ENCODE peak calls at places on chromosomes 3 and 15, in four cellular contexts. W is SK-N-SH, L is K562, Q is GM12878. Y is an unnamed sample.
A peak's percentile ranks its signal among the peaks of the same experiment; 100 is the strongest.

GRCh38 chr15:48358229-48358641 is 27.0 kb downstream of the DUT start:
- DNase-seq in W (peak; percentile 32), L (peak; percentile 19), Q (no peak), Y (no peak)

GRCh38 chr3:112767177-112767576 is 79.5 kb downstream of the CD200R1L start:
- DNase-seq in L (no peak), W (no peak), Q (peak; percentile 24), Y (no peak)

GRCh38 chr15:37865687-37866086 is 68.8 kb upstream of the TMCO5A start:
- DNase-seq in L (no peak), W (no peak), Q (no peak), Y (no peak)

GRCh38 chr3:13479332-13479581 is 849 bp upstream of the HDAC11 start:
- DNase-seq in W (peak; percentile 59), L (no peak), Q (no peak), Y (no peak)

GRCh38 chr15:80179966-80180365 is 27.2 kb downstream of the FAH start:
- DNase-seq in Q (no peak), L (no peak), W (no peak), Y (no peak)

GRCh38 chr3:34351857-34352545 is 553.6 kb downstream of the PDCD6IP start:
- DNase-seq in Q (no peak), L (no peak), W (no peak), Y (no peak)

GRCh38 chr3:152241142-152242067 is 27.3 kb upstream of the MBNL1 start:
- DNase-seq in W (no peak), L (peak; percentile 65), Q (no peak), Y (no peak)

GRCh38 chr15:62841891-62842559 is 200.5 kb upstream of the TPM1 start:
- DNase-seq in Q (no peak), L (no peak), W (no peak), Y (no peak)

GRCh38 chr3:15051531-15051930 is 13.6 kb downstream of the MRPS25 start:
- DNase-seq in Q (no peak), W (peak; percentile 75), L (peak; percentile 73), Y (peak; percentile 60)

GRCh38 chr15:40873625-40874561 is at the start of gene RHOV:
- DNase-seq in Q (no peak), L (peak; percentile 86), W (peak; percentile 92), Y (peak; percentile 83)

GRCh38 chr3:161406594-161407555 is 35.6 kb upstream of the SPTSSB start:
- DNase-seq in L (no peak), Q (no peak), W (no peak), Y (no peak)

GRCh38 chr15:90583471-90584252 is 53.9 kb downstream of the CRTC3 start:
- DNase-seq in L (no peak), Q (no peak), W (no peak), Y (no peak)

GRCh38 chr3:45055411-45056143 is 29.5 kb downstream of the CLEC3B start:
- DNase-seq in W (peak; percentile 59), Q (no peak), L (peak; percentile 89), Y (peak; percentile 23)

GRCh38 chr3:156488771-156489170 is 66.1 kb downstream of the SSR3 start:
- DNase-seq in L (peak; percentile 44), Q (no peak), W (no peak), Y (no peak)

GRCh38 chr3:58109752-58110151 is 101.0 kb downstream of the DNASE1L3 start:
- DNase-seq in L (no peak), W (no peak), Q (no peak), Y (no peak)

GRCh38 chr3:13167064-13167743 is 94.0 kb upstream of the IQSEC1 start:
- DNase-seq in L (no peak), W (no peak), Q (no peak), Y (no peak)

GRCh38 chr3:128281461-128282367 is 128.4 kb downstream of the EEFSEC start:
- DNase-seq in L (no peak), Q (no peak), W (no peak), Y (no peak)

GRCh38 chr3:44482721-44483120 is 5.3 kb upstream of the ZNF445 start:
- DNase-seq in L (no peak), Q (no peak), W (no peak), Y (no peak)

GRCh38 chr15:80818996-80819395 is 39.8 kb downstream of the CEMIP start:
- DNase-seq in L (no peak), Q (no peak), W (no peak), Y (no peak)

GRCh38 chr15:82855286-82856092 is 46.1 kb downstream of the WHAMM start:
- DNase-seq in Q (no peak), L (no peak), W (no peak), Y (no peak)

GRCh38 chr15:25175033-25175788 is 220.4 kb downstream of the SNRPN start:
- DNase-seq in L (no peak), Q (no peak), W (peak; percentile 2), Y (no peak)

GRCh38 chr15:45642203-45642932 is 7.5 kb downstream of the SQOR start:
- DNase-seq in Q (no peak), L (no peak), W (no peak), Y (no peak)

GRCh38 chr15:50134524-50135024 is 15.5 kb upstream of the ATP8B4 start:
- DNase-seq in Q (no peak), W (no peak), L (peak; percentile 45), Y (peak; percentile 80)

GRCh38 chr3:54755746-54756145 is 172.1 kb downstream of the LRTM1 start:
- DNase-seq in Q (no peak), L (no peak), W (no peak), Y (no peak)

GRCh38 chr3:134199240-134199639 is 51.4 kb downstream of the RYK start:
- DNase-seq in Q (no peak), W (no peak), L (no peak), Y (no peak)
- TF ChIP-seq CHD2 in Q (no peak), W (no peak), L (no peak), Y (no peak)

DNA sequence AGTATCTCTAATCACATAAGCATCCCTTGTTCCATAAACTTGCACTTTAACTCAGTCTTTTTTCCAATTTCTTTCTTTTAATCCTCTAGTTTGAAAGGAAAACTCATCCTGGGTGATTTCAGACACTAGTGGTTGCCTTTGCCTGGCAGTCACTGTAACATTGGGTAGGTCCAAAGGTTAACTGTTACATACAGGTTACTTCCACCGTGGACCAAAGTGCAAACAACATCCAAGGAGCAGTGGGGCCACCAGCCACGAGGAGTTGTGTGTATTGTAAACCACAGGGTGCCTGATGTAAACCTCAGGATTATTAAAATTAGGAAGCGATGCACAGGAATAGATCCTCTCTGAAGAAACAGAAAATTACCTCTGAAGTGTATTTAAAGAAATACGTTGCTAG is 75.0 kb downstream of the HCN4 start:
- DNase-seq in Q (no peak), W (no peak), L (no peak), Y (no peak)
- TF ChIP-seq EP300 in Q (no peak), W (no peak), L (no peak), Y (no peak)

GRCh38 chr3:108055931-108056330 is 34.9 kb downstream of the CD47 start:
- DNase-seq in Q (no peak), W (no peak), L (no peak), Y (no peak)

GRCh38 chr3:108047987-108048386 is 42.8 kb downstream of the CD47 start:
- DNase-seq in W (no peak), L (no peak), Q (no peak), Y (no peak)

GRCh38 chr3:108054935-108055334 is 35.9 kb downstream of the CD47 start:
- DNase-seq in W (no peak), L (no peak), Q (no peak), Y (no peak)

GRCh38 chr3:108051005-108051404 is 39.8 kb downstream of the CD47 start:
- DNase-seq in Q (no peak), L (no peak), W (no peak), Y (peak; percentile 2)

DNA sequence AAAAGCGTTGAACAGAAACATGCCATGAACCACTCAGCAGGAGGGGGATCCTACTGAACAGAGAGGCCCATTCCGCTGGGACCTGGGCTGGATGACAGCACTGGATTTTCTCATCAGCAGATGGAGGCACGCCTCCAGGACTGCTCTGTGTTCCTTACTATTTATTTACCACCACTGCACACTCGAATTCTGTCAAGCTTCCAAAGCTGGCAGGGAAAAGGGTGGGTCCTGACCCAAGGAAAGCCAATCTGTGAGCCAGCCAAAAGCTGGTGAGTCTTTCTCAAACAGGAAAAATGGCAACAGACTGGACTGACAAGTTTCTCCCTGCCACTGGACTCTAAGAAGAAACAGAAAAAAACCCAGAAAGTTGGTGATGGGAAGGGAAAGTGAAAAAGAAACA is 37.8 kb downstream of the CD47 start:
- DNase-seq in Q (no peak), W (no peak), L (no peak), Y (no peak)
- TF ChIP-seq RCOR1 in Q (no peak), W (no peak), L (no peak), Y (no peak)

GRCh38 chr3:16798738-16799137 is 86.0 kb upstream of the PLCL2 start:
- DNase-seq in L (no peak), W (no peak), Q (no peak), Y (no peak)
- TF ChIP-seq CHD2 in L (no peak), W (no peak), Q (no peak), Y (no peak)

GRCh38 chr3:194270627-194271458 is 80.3 kb downstream of the CPN2 start:
- DNase-seq in W (peak; percentile 93), L (no peak), Q (no peak), Y (no peak)
- TF ChIP-seq EP300 in W (no peak), L (no peak), Q (no peak), Y (no peak)

GRCh38 chr3:10528046-10528445 is 22.7 kb upstream of the ATP2B2 start:
- DNase-seq in W (no peak), L (no peak), Q (no peak), Y (no peak)
- TF ChIP-seq RCOR1 in W (no peak), L (no peak), Q (no peak), Y (no peak)

GRCh38 chr15:52178765-52179164 is 12.4 kb downstream of the GNB5 start:
- DNase-seq in Q (no peak), L (no peak), W (peak; percentile 33), Y (no peak)

GRCh38 chr15:52179278-52180195 is 11.7 kb downstream of the GNB5 start:
- DNase-seq in Q (peak; percentile 37), W (peak; percentile 95), L (peak; percentile 70), Y (peak; percentile 90)

GRCh38 chr15:52180851-52181450 is 10.2 kb downstream of the GNB5 start:
- DNase-seq in L (no peak), Q (no peak), W (no peak), Y (no peak)

GRCh38 chr15:52181938-52182780 is 9.0 kb downstream of the GNB5 start:
- DNase-seq in W (no peak), L (no peak), Q (no peak), Y (no peak)

DNA sequence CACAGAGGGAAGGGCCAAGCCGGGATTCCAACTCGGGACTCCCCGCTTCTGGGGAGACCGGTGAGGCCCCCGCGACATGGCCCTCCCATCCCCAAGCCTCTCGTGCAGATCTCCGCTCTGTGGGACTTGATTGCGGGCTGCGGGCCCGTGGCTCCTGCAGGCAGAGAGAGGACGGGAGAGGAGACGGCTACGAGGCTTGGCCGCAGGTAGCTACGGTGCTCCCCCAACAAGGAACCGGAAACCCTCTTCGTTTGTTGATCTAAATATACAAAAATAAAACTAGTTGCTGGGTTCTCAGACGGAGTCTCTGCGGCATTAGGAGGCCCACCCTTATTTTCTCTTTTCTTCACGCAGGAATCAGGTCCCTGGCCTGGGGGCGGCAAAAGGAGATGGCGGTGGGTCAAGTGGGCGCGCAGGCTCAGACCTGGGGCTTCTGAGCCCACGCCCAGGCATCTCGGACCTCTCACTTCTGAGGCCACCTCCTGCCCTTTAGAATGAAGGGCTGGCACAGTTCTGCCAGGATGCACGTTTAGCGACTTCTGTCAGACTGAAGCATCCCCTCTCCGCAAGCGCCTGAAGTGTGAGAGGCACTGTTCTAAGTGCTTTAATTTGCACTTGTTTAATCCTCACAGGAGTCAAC is 10.9 kb downstream of the GNB5 start:
- DNase-seq in W (no peak), L (no peak), Q (no peak), Y (no peak)
- TF ChIP-seq CHD2 in W (no peak), L (no peak), Q (no peak), Y (no peak)